ENCODE peak calls at places on chromosomes 13 and 19, in four cellular contexts. Z is small intestine; D is stimulated activated CD4-positive, alpha-beta T cell treated with anti-CD3 and anti-CD28 coated beads, Interleukin-2, amount 100 ng/mL, for 48 hours; T is astrocyte of the spinal cord. B is an unnamed sample.

GRCh38 chr19:455851-456546 is 4.8 kb downstream of the SHC2 start:
- DNase-seq in T (no peak), D (no peak), Z (no peak), B (no peak)

GRCh38 chr19:49469828-49470614 is 4.0 kb upstream of the FLT3LG start:
- DNase-seq in D (peak), Z (no peak), T (no peak), B (no peak)

GRCh38 chr13:45238945-45239795 is 38.3 kb upstream of the KCTD4 start:
- DNase-seq in D (no peak), T (peak), Z (no peak), B (no peak)

GRCh38 chr13:33194820-33195692 is 90.5 kb downstream of the STARD13 start:
- DNase-seq in T (peak), Z (no peak), D (no peak), B (no peak)

GRCh38 chr13:20127263-20127562 is 33.6 kb downstream of the GJA3 start:
- DNase-seq in Z (no peak), D (no peak), T (no peak), B (no peak)

GRCh38 chr19:1505012-1505411 is 7.8 kb downstream of the ADAMTSL5 start:
- DNase-seq in Z (no peak), D (no peak), T (no peak), B (no peak)

GRCh38 chr13:110187501-110188161 is 119.3 kb downstream of the COL4A1 start:
- DNase-seq in D (no peak), Z (no peak), T (peak), B (no peak)

GRCh38 chr13:24511019-24511823 is 1.4 kb downstream of the PARP4 start:
- DNase-seq in Z (peak), T (peak), D (peak), B (peak)

GRCh38 chr13:43574601-43575000 is 212.2 kb downstream of the ENOX1 start:
- DNase-seq in D (no peak), Z (no peak), T (no peak), B (no peak)

GRCh38 chr13:34721631-34722144 is 220.4 kb upstream of the NBEA start:
- DNase-seq in T (no peak), Z (no peak), D (no peak), B (no peak)

GRCh38 chr13:32086791-32087441 is 55.3 kb downstream of the FRY start:
- DNase-seq in Z (no peak), T (no peak), D (no peak), B (no peak)

GRCh38 chr13:30585748-30586262 is 31.9 kb upstream of the USPL1 start:
- DNase-seq in T (peak), D (no peak), Z (no peak), B (no peak)

GRCh38 chr19:16000024-16000687 is 51.3 kb downstream of the OR10H4 start:
- DNase-seq in T (no peak), Z (no peak), D (no peak), B (no peak)

GRCh38 chr13:36685912-36686311 is 12.1 kb downstream of the SERTM1 start:
- DNase-seq in Z (no peak), D (no peak), T (peak), B (no peak)

GRCh38 chr13:50518131-50518530 is 325.4 kb downstream of the DLEU7 start:
- DNase-seq in D (no peak), T (peak), Z (no peak), B (no peak)

GRCh38 chr13:73835138-73835721 is 299.0 kb downstream of the KLF12 start:
- DNase-seq in Z (peak), T (peak), D (no peak), B (peak)

GRCh38 chr13:41909524-41909923 is 51.4 kb downstream of the VWA8 start:
- DNase-seq in D (no peak), Z (no peak), T (no peak), B (no peak)

GRCh38 chr19:51107406-51108065 is 673 bp downstream of the CTU1 start:
- DNase-seq in D (no peak), Z (no peak), T (no peak), B (peak)

GRCh38 chr19:40143612-40144011 is 47.6 kb upstream of the MAP3K10 start:
- DNase-seq in Z (no peak), D (no peak), T (no peak), B (peak)

GRCh38 chr13:66139701-66140100 is 1090.4 kb downstream of the PCDH9 start:
- DNase-seq in T (no peak), D (no peak), Z (no peak), B (no peak)

GRCh38 chr13:34513526-34513925 is 428.5 kb upstream of the NBEA start:
- DNase-seq in Z (no peak), D (no peak), T (no peak), B (no peak)

GRCh38 chr13:45749026-45749759 is 47.1 kb downstream of the CBY2 start:
- DNase-seq in T (no peak), Z (no peak), D (no peak), B (no peak)

GRCh38 chr13:93786846-93787245 is 560.2 kb downstream of the GPC6 start:
- DNase-seq in Z (no peak), D (no peak), T (no peak), B (no peak)

GRCh38 chr19:31270897-31271568 is 78.2 kb downstream of the TSHZ3 start:
- DNase-seq in Z (no peak), T (peak), D (no peak), B (no peak)

GRCh38 chr19:15154002-15154612 is 46.7 kb downstream of the NOTCH3 start:
- DNase-seq in Z (peak), T (peak), D (peak), B (peak)

GRCh38 chr19:5585461-5586299 is 17.9 kb upstream of the TINCR start:
- DNase-seq in T (peak), Z (no peak), D (peak), B (no peak)

GRCh38 chr13:50236898-50237318 is 221.7 kb downstream of the KCNRG start:
- DNase-seq in D (no peak), Z (no peak), T (peak), B (no peak)

GRCh38 chr13:97175041-97175440 is 47.1 kb upstream of the MBNL2 start:
- DNase-seq in Z (no peak), T (no peak), D (no peak), B (no peak)

GRCh38 chr19:2266183-2266993 is 10.2 kb upstream of the JSRP1 start:
- DNase-seq in D (no peak), T (peak), Z (peak), B (peak)

GRCh38 chr13:28493740-28494536 is 990 bp downstream of the FLT1 start:
- DNase-seq in D (peak), Z (no peak), T (no peak), B (no peak)

GRCh38 chr19:38910488-38910887 is 1.5 kb downstream of the CCER2 start:
- DNase-seq in T (no peak), D (no peak), Z (no peak), B (no peak)

GRCh38 chr19:18608102-18608804 is 1.7 kb upstream of the CRLF1 start:
- DNase-seq in D (no peak), T (no peak), Z (no peak), B (no peak)

B was measured in RPMI8226.